ENCODE peak calls at places on chromosomes 16 and 17, in four cellular contexts. R, A, G and U are unnamed samples.

GRCh38 chr17:19508327-19508867 is 25.3 kb upstream of the SLC47A1 start:
- DNase-seq in R (no peak), A (no peak), G (no peak), U (no peak)

GRCh38 chr17:70653850-70654249 is 484.5 kb downstream of the KCNJ2 start:
- DNase-seq in R (no peak), A (no peak), G (no peak), U (no peak)

GRCh38 chr16:28264656-28265055 is 27.7 kb upstream of the SBK1 start:
- DNase-seq in R (no peak), A (no peak), G (no peak), U (peak)

GRCh38 chr17:60455378-60455777 is 33.1 kb downstream of the CHCT1 start:
- DNase-seq in R (no peak), A (no peak), G (no peak), U (no peak)

GRCh38 chr17:19287651-19288050 is 50.5 kb downstream of the EPN2 start:
- DNase-seq in R (no peak), A (no peak), G (no peak), U (no peak)

GRCh38 chr16:56866955-56867830 is 2.2 kb downstream of the SLC12A3 start:
- DNase-seq in R (no peak), A (no peak), G (peak), U (peak)

GRCh38 chr17:31492880-31493655 is 101.6 kb downstream of the RAB11FIP4 start:
- DNase-seq in R (peak), A (no peak), G (no peak), U (no peak)

GRCh38 chr17:58330544-58330996 is 2.0 kb upstream of the TSPOAP1 start:
- DNase-seq in R (peak), A (no peak), G (no peak), U (no peak)

GRCh38 chr16:57540387-57540786 is 2.1 kb upstream of the ADGRG5 start:
- DNase-seq in R (no peak), A (no peak), G (no peak), U (no peak)

GRCh38 chr17:81517339-81518112 is 4.9 kb upstream of the ACTG1 start:
- DNase-seq in R (no peak), A (no peak), G (no peak), U (no peak)

GRCh38 chr17:1012823-1013728 is 16.1 kb downstream of the TIMM22 start:
- DNase-seq in R (no peak), A (no peak), G (no peak), U (no peak)

GRCh38 chr16:77396461-77396860 is 38.4 kb downstream of the ADAMTS18 start:
- DNase-seq in R (no peak), A (no peak), G (no peak), U (no peak)

GRCh38 chr16:11526921-11527320 is 59.8 kb downstream of the LITAF start:
- DNase-seq in R (no peak), A (no peak), G (no peak), U (no peak)

GRCh38 chr17:2058521-2059124 is 3.7 kb downstream of the HIC1 start:
- DNase-seq in R (peak), A (no peak), G (peak), U (no peak)

GRCh38 chr16:88442811-88443576 is 10.1 kb upstream of the ZFPM1 start:
- DNase-seq in R (peak), A (no peak), G (peak), U (peak)

GRCh38 chr16:53465606-53466290 is 31.5 kb downstream of the RBL2 start:
- DNase-seq in R (no peak), A (no peak), G (peak), U (peak)

GRCh38 chr17:48100591-48101011 is 677 bp downstream of the CBX1 start:
- DNase-seq in R (no peak), A (no peak), G (peak), U (peak)

GRCh38 chr16:59339871-59340270 is 605.8 kb upstream of the GOT2 start:
- DNase-seq in R (no peak), A (no peak), G (no peak), U (no peak)

GRCh38 chr16:67396775-67397450 is 3.6 kb upstream of the TPPP3 start:
- DNase-seq in R (no peak), A (no peak), G (no peak), U (no peak)
- H3K27ac ChIP-seq in R (peak), A (no peak), G (no peak), U (peak)

GRCh38 chr16:2692251-2692947 is 10.1 kb downstream of the KCTD5 start:
- DNase-seq in R (peak), A (no peak), G (no peak), U (no peak)

GRCh38 chr16:2690852-2691251 is 8.5 kb downstream of the KCTD5 start:
- DNase-seq in R (peak), A (no peak), G (no peak), U (no peak)

GRCh38 chr16:2692948-2693651 is 10.8 kb downstream of the KCTD5 start:
- DNase-seq in R (peak), A (no peak), G (no peak), U (no peak)

GRCh38 chr16:2689968-2690830 is 7.9 kb downstream of the KCTD5 start:
- DNase-seq in R (peak), A (no peak), G (no peak), U (no peak)

DNA sequence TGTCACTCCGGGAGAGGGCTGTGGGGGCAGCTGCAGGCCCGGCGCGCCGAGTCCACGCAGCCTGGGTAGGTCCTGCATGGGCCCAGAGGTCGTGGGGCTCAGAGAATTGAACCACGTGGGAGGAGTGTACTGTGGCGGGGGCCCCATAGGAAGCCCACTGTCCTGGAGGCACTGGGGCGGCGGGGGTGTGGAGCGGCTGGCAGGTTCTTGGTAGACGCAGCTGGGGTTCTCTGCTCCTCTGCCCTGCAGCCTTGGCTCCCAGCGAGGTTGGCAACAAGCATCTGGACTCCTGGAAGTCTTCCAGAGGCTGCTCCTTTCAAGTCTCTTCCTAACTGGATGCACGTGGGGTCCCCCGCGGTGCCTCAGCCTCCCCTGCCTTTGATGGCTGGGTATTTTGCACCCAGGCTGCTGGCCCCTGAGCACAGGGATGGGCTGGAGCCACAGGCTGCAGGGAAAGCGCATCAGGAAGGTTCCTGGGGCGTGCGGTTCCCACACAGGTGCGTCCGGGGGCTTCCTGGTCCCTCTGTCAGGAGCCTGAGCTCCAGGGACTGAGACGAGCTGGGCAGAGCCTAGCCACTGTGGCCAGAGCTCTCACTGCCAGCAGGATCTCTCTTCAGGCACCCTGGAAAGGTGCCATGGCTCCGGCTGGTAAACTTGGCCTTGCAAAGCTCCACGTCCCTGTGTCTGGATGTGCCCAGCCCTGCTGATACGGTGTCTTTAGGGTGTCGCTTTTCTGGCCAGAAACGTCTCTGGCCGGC is 9.3 kb downstream of the KCTD5 start:
- DNase-seq in R (peak), A (no peak), G (no peak), U (no peak)
- H3K27ac ChIP-seq in R (peak), A (no peak), G (no peak), U (peak)

GRCh38 chr16:81466351-81466960 is 21.8 kb downstream of the CMIP start:
- DNase-seq in R (no peak), A (no peak), G (no peak), U (no peak)
- H3K27ac ChIP-seq in R (no peak), A (no peak), G (no peak), U (no peak)

DNA sequence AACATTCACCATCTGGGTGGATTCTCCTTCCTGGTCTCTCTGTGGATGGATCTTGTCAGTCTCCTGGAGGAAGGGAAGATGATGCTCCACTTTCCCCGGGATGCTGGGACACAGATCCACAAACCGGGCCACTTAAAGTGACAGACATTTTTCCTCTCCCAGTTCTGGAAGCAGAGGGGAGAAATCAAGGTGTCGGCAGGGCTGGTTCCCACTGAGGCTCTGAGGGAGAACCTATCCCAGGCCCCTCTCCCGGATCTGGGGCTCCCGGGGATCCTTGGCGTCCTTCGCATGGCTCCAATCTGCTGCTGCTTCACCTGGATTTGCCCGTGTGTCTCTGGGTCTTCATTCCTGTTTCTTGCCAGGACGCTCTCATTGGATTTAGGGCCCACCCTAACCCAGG is 263.1 kb upstream of the TNRC6C start:
- DNase-seq in R (no peak), A (no peak), G (no peak), U (no peak)
- H3K27ac ChIP-seq in R (no peak), A (no peak), G (no peak), U (no peak)

DNA sequence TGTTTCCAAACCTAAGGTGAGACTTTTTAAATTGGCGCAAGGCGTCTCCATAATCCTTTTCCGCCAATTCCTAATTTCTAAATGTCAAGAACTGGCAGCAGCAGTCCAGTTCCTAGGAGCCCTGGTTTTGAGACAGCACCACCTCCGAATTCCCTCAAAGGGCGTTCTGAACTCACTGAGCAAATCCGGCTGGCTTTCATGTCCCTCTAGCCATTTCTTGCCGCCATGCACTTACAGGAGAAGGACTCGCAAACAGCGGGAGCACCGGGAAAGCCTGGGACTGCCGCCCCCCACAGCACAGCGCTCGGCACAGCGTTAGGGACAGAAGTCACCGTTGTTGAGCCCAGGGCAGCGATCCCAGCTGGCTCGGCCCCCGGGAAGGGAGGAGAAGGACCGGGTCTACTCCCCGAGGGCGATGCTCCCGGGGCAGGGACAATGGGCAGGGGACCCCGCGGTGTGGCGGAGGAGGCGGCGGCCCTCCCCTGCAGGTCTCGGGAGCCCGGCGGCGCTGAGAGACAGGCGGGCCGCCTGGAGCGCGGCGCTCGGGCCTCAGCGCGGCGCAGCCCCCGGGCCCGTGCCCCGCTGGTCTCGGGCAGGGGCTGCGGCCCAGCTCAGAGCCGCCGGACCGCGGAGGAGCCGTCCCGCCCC is 545 bp downstream of the ARHGAP17 start:
- DNase-seq in R (peak), A (no peak), G (no peak), U (peak)
- H3K27ac ChIP-seq in R (peak), A (peak), G (peak), U (peak)

GRCh38 chr17:8468988-8469387 is 33.3 kb downstream of the NDEL1 start:
- DNase-seq in R (no peak), A (no peak), G (no peak), U (no peak)
- H3K27ac ChIP-seq in R (no peak), A (peak), G (no peak), U (peak)

GRCh38 chr17:45424769-45425124 is 7.9 kb downstream of the ARHGAP27 start:
- DNase-seq in R (no peak), A (no peak), G (no peak), U (no peak)

GRCh38 chr17:45425125-45425983 is 7.3 kb downstream of the ARHGAP27 start:
- DNase-seq in R (peak), A (no peak), G (peak), U (peak)

GRCh38 chr17:45426561-45426960 is 6.1 kb downstream of the ARHGAP27 start:
- DNase-seq in R (no peak), A (no peak), G (no peak), U (no peak)

GRCh38 chr17:45427181-45427835 is 5.4 kb downstream of the ARHGAP27 start:
- DNase-seq in R (no peak), A (no peak), G (no peak), U (no peak)

DNA sequence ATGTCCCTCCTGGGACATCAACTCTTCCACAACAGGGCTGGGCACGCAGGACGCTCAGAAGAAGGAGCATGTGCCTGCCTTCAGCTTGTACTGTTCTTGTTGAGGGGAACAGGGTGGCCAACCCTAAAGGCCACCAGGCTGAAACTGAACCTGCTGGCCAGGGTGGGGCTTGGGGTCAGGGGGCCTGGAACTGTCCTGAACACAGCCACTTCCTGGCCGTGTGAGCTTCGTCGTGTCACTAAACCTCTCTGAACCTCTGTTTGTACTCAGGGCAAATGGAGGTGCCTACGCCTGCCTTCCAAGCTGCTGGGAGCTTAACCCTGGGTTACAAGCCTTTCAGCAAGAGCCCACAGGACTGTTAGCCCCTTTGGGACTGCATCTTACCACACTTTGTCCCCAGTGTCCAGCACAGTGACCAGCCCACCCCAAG is 6.7 kb downstream of the ARHGAP27 start:
- DNase-seq in R (no peak), A (no peak), G (no peak), U (no peak)
- H3K27ac ChIP-seq in R (no peak), A (no peak), G (no peak), U (peak)